ENCODE peak calls at places on chromosomes 2 and 18, in nine cellular contexts. One of them, this sample, is unnamed.

GRCh38 chr2:100767224-100767653 is 52.7 kb upstream of the NPAS2 start:
- DNase-seq in lower lobe of right lung: no peak
- DNase-seq in Peyer's patch: no peak
- DNase-seq in WTC11: no peak
- DNase-seq in HCT116: peak
- DNase-seq in left ventricle myocardium inferior: no peak
- DNase-seq in GM13976: no peak
- DNase-seq in cardiac fibroblast: peak
- DNase-seq in mesothelial cell of epicardium: no peak
- DNase-seq in this sample: no peak

GRCh38 chr2:86216577-86217555 is 17.6 kb downstream of the MRPL35 start:
- DNase-seq in WTC11: no peak
- DNase-seq in Peyer's patch: no peak
- DNase-seq in lower lobe of right lung: no peak
- DNase-seq in GM13976: no peak
- DNase-seq in mesothelial cell of epicardium: no peak
- DNase-seq in cardiac fibroblast: peak
- DNase-seq in HCT116: no peak
- DNase-seq in left ventricle myocardium inferior: no peak
- DNase-seq in this sample: no peak

GRCh38 chr2:201955231-201955630 is 78.4 kb upstream of the FZD7 start:
- DNase-seq in cardiac fibroblast: no peak
- DNase-seq in GM13976: no peak
- DNase-seq in mesothelial cell of epicardium: no peak
- DNase-seq in HCT116: no peak
- DNase-seq in left ventricle myocardium inferior: no peak
- DNase-seq in WTC11: no peak
- DNase-seq in Peyer's patch: no peak
- DNase-seq in lower lobe of right lung: no peak
- DNase-seq in this sample: no peak

GRCh38 chr18:23716516-23716915 is 27.3 kb downstream of the LAMA3 start:
- DNase-seq in lower lobe of right lung: no peak
- DNase-seq in Peyer's patch: no peak
- DNase-seq in GM13976: no peak
- DNase-seq in WTC11: peak
- DNase-seq in left ventricle myocardium inferior: no peak
- DNase-seq in mesothelial cell of epicardium: no peak
- DNase-seq in HCT116: no peak
- DNase-seq in cardiac fibroblast: peak
- DNase-seq in this sample: no peak

GRCh38 chr2:137050949-137051348 is 285.6 kb downstream of the THSD7B start:
- DNase-seq in cardiac fibroblast: no peak
- DNase-seq in left ventricle myocardium inferior: no peak
- DNase-seq in WTC11: no peak
- DNase-seq in Peyer's patch: no peak
- DNase-seq in lower lobe of right lung: no peak
- DNase-seq in HCT116: no peak
- DNase-seq in GM13976: no peak
- DNase-seq in mesothelial cell of epicardium: no peak
- DNase-seq in this sample: no peak

GRCh38 chr2:227509824-227510619 is 38.1 kb downstream of the AGFG1 start:
- DNase-seq in GM13976: no peak
- DNase-seq in lower lobe of right lung: no peak
- DNase-seq in mesothelial cell of epicardium: no peak
- DNase-seq in Peyer's patch: no peak
- DNase-seq in WTC11: no peak
- DNase-seq in cardiac fibroblast: peak
- DNase-seq in left ventricle myocardium inferior: no peak
- DNase-seq in HCT116: peak
- DNase-seq in this sample: no peak

GRCh38 chr2:240398711-240399267 is 36.7 kb upstream of the GPC1 start:
- DNase-seq in HCT116: no peak
- DNase-seq in GM13976: no peak
- DNase-seq in mesothelial cell of epicardium: no peak
- DNase-seq in cardiac fibroblast: no peak
- DNase-seq in left ventricle myocardium inferior: no peak
- DNase-seq in Peyer's patch: no peak
- DNase-seq in WTC11: no peak
- DNase-seq in lower lobe of right lung: peak
- DNase-seq in this sample: peak

GRCh38 chr2:148298201-148298600 is 277.3 kb downstream of the MBD5 start:
- DNase-seq in Peyer's patch: no peak
- DNase-seq in mesothelial cell of epicardium: no peak
- DNase-seq in left ventricle myocardium inferior: no peak
- DNase-seq in lower lobe of right lung: no peak
- DNase-seq in cardiac fibroblast: no peak
- DNase-seq in GM13976: no peak
- DNase-seq in HCT116: no peak
- DNase-seq in WTC11: no peak
- DNase-seq in this sample: no peak

GRCh38 chr2:219709261-219709867 is 81.9 kb downstream of the SLC4A3 start:
- DNase-seq in cardiac fibroblast: no peak
- DNase-seq in left ventricle myocardium inferior: no peak
- DNase-seq in WTC11: no peak
- DNase-seq in lower lobe of right lung: no peak
- DNase-seq in Peyer's patch: no peak
- DNase-seq in mesothelial cell of epicardium: no peak
- DNase-seq in HCT116: no peak
- DNase-seq in GM13976: no peak
- DNase-seq in this sample: no peak

GRCh38 chr18:35861367-35862114 is 110.9 kb upstream of the RMP24 start:
- DNase-seq in GM13976: no peak
- DNase-seq in left ventricle myocardium inferior: peak
- DNase-seq in mesothelial cell of epicardium: no peak
- DNase-seq in HCT116: no peak
- DNase-seq in WTC11: no peak
- DNase-seq in cardiac fibroblast: peak
- DNase-seq in Peyer's patch: no peak
- DNase-seq in lower lobe of right lung: no peak
- DNase-seq in this sample: no peak

GRCh38 chr18:26089247-26090129 is 925 bp downstream of the SS18 start:
- DNase-seq in cardiac fibroblast: peak
- DNase-seq in GM13976: no peak
- DNase-seq in mesothelial cell of epicardium: no peak
- DNase-seq in left ventricle myocardium inferior: no peak
- DNase-seq in Peyer's patch: no peak
- DNase-seq in WTC11: no peak
- DNase-seq in HCT116: no peak
- DNase-seq in lower lobe of right lung: no peak
- DNase-seq in this sample: no peak

GRCh38 chr18:26091047-26091630 is 726 bp upstream of the SS18 start:
- DNase-seq in WTC11: peak
- DNase-seq in lower lobe of right lung: no peak
- DNase-seq in HCT116: peak
- DNase-seq in cardiac fibroblast: no peak
- DNase-seq in Peyer's patch: no peak
- DNase-seq in mesothelial cell of epicardium: no peak
- DNase-seq in GM13976: no peak
- DNase-seq in left ventricle myocardium inferior: peak
- DNase-seq in this sample: peak

GRCh38 chr18:26086959-26087358 is 3.5 kb downstream of the SS18 start:
- DNase-seq in left ventricle myocardium inferior: no peak
- DNase-seq in cardiac fibroblast: no peak
- DNase-seq in lower lobe of right lung: no peak
- DNase-seq in mesothelial cell of epicardium: no peak
- DNase-seq in GM13976: no peak
- DNase-seq in HCT116: no peak
- DNase-seq in WTC11: no peak
- DNase-seq in Peyer's patch: no peak
- DNase-seq in this sample: no peak

GRCh38 chr18:26088482-26088881 is 1.9 kb downstream of the SS18 start:
- DNase-seq in Peyer's patch: no peak
- DNase-seq in left ventricle myocardium inferior: no peak
- DNase-seq in HCT116: no peak
- DNase-seq in cardiac fibroblast: peak
- DNase-seq in lower lobe of right lung: no peak
- DNase-seq in GM13976: no peak
- DNase-seq in WTC11: no peak
- DNase-seq in mesothelial cell of epicardium: no peak
- DNase-seq in this sample: no peak

GRCh38 chr18:26090130-26091046 is at the start of gene SS18:
- DNase-seq in WTC11: peak
- DNase-seq in HCT116: peak
- DNase-seq in cardiac fibroblast: peak
- DNase-seq in mesothelial cell of epicardium: peak
- DNase-seq in GM13976: peak
- DNase-seq in lower lobe of right lung: peak
- DNase-seq in left ventricle myocardium inferior: peak
- DNase-seq in Peyer's patch: peak
- DNase-seq in this sample: peak
- TF ChIP-seq CTCF in WTC11: no peak
- TF ChIP-seq CTCF in HCT116: no peak
- TF ChIP-seq CTCF in cardiac fibroblast: no peak
- TF ChIP-seq CTCF in mesothelial cell of epicardium: no peak
- TF ChIP-seq CTCF in GM13976: no peak
- TF ChIP-seq CTCF in lower lobe of right lung: no peak
- TF ChIP-seq CTCF in left ventricle myocardium inferior: no peak
- TF ChIP-seq CTCF in Peyer's patch: peak
- TF ChIP-seq CTCF in this sample: no peak

GRCh38 chr2:241595600-241596140 is 37.1 kb downstream of the BOK start:
- DNase-seq in lower lobe of right lung: no peak
- DNase-seq in WTC11: peak
- DNase-seq in cardiac fibroblast: no peak
- DNase-seq in Peyer's patch: no peak
- DNase-seq in left ventricle myocardium inferior: no peak
- DNase-seq in GM13976: no peak
- DNase-seq in HCT116: no peak
- DNase-seq in mesothelial cell of epicardium: no peak
- DNase-seq in this sample: no peak
- TF ChIP-seq CTCF in lower lobe of right lung: no peak
- TF ChIP-seq CTCF in WTC11: no peak
- TF ChIP-seq CTCF in cardiac fibroblast: peak
- TF ChIP-seq CTCF in Peyer's patch: no peak
- TF ChIP-seq CTCF in left ventricle myocardium inferior: no peak
- TF ChIP-seq CTCF in GM13976: no peak
- TF ChIP-seq CTCF in HCT116: peak
- TF ChIP-seq CTCF in mesothelial cell of epicardium: peak
- TF ChIP-seq CTCF in this sample: no peak

GRCh38 chr2:195672674-195673073 is 15.6 kb downstream of the SLC39A10 start:
- DNase-seq in mesothelial cell of epicardium: no peak
- DNase-seq in HCT116: no peak
- DNase-seq in lower lobe of right lung: no peak
- DNase-seq in GM13976: no peak
- DNase-seq in left ventricle myocardium inferior: no peak
- DNase-seq in WTC11: no peak
- DNase-seq in Peyer's patch: no peak
- DNase-seq in cardiac fibroblast: no peak
- DNase-seq in this sample: no peak
- TF ChIP-seq CTCF in mesothelial cell of epicardium: no peak
- TF ChIP-seq CTCF in HCT116: peak
- TF ChIP-seq CTCF in lower lobe of right lung: no peak
- TF ChIP-seq CTCF in GM13976: no peak
- TF ChIP-seq CTCF in left ventricle myocardium inferior: no peak
- TF ChIP-seq CTCF in WTC11: peak
- TF ChIP-seq CTCF in Peyer's patch: peak
- TF ChIP-seq CTCF in cardiac fibroblast: no peak
- TF ChIP-seq CTCF in this sample: no peak

DNA sequence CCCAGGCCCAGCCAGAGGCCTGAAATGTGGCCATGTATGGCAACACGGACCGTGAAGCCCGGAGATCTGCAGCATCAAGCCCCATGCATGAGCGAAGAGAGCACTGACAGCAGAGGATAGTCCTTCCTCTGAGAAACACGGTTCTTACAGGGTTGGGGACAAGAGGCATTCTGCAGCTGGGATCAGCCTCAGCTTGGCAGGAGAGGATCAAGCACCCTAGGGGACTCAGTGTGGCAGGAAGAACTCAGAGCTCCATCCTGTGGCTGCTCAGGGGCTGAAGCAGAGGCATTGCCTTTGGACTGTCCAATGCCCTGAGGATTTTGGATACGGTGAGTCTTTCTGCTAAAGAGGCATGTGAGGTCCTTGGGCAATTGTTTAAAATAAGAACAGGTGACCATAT is 368.7 kb downstream of the ZNF516 start:
- DNase-seq in Peyer's patch: no peak
- DNase-seq in HCT116: no peak
- DNase-seq in cardiac fibroblast: no peak
- DNase-seq in left ventricle myocardium inferior: peak
- DNase-seq in mesothelial cell of epicardium: no peak
- DNase-seq in lower lobe of right lung: no peak
- DNase-seq in GM13976: no peak
- DNase-seq in WTC11: peak
- DNase-seq in this sample: no peak
- TF ChIP-seq CTCF in Peyer's patch: no peak
- TF ChIP-seq CTCF in HCT116: peak
- TF ChIP-seq CTCF in cardiac fibroblast: no peak
- TF ChIP-seq CTCF in left ventricle myocardium inferior: peak
- TF ChIP-seq CTCF in mesothelial cell of epicardium: no peak
- TF ChIP-seq CTCF in lower lobe of right lung: peak
- TF ChIP-seq CTCF in GM13976: no peak
- TF ChIP-seq CTCF in WTC11: no peak
- TF ChIP-seq CTCF in this sample: no peak

GRCh38 chr18:43622024-43622423 is 344.7 kb upstream of the SYT4 start:
- DNase-seq in HCT116: no peak
- DNase-seq in GM13976: no peak
- DNase-seq in mesothelial cell of epicardium: no peak
- DNase-seq in lower lobe of right lung: no peak
- DNase-seq in left ventricle myocardium inferior: no peak
- DNase-seq in Peyer's patch: no peak
- DNase-seq in WTC11: no peak
- DNase-seq in cardiac fibroblast: no peak
- DNase-seq in this sample: no peak

GRCh38 chr18:43625582-43625981 is 348.3 kb upstream of the SYT4 start:
- DNase-seq in GM13976: no peak
- DNase-seq in left ventricle myocardium inferior: no peak
- DNase-seq in lower lobe of right lung: no peak
- DNase-seq in Peyer's patch: no peak
- DNase-seq in cardiac fibroblast: no peak
- DNase-seq in mesothelial cell of epicardium: no peak
- DNase-seq in WTC11: no peak
- DNase-seq in HCT116: no peak
- DNase-seq in this sample: no peak

GRCh38 chr18:43620936-43621335 is 343.6 kb upstream of the SYT4 start:
- DNase-seq in Peyer's patch: no peak
- DNase-seq in GM13976: peak
- DNase-seq in mesothelial cell of epicardium: no peak
- DNase-seq in HCT116: no peak
- DNase-seq in lower lobe of right lung: no peak
- DNase-seq in WTC11: no peak
- DNase-seq in left ventricle myocardium inferior: no peak
- DNase-seq in cardiac fibroblast: peak
- DNase-seq in this sample: no peak
- TF ChIP-seq CTCF in Peyer's patch: peak
- TF ChIP-seq CTCF in GM13976: peak
- TF ChIP-seq CTCF in mesothelial cell of epicardium: peak
- TF ChIP-seq CTCF in HCT116: peak
- TF ChIP-seq CTCF in lower lobe of right lung: peak
- TF ChIP-seq CTCF in WTC11: peak
- TF ChIP-seq CTCF in left ventricle myocardium inferior: peak
- TF ChIP-seq CTCF in cardiac fibroblast: peak
- TF ChIP-seq CTCF in this sample: peak

GRCh38 chr2:237438082-237438925 is 24.3 kb upstream of the COL6A3 start:
- DNase-seq in lower lobe of right lung: no peak
- DNase-seq in mesothelial cell of epicardium: no peak
- DNase-seq in Peyer's patch: no peak
- DNase-seq in left ventricle myocardium inferior: no peak
- DNase-seq in WTC11: peak
- DNase-seq in HCT116: no peak
- DNase-seq in GM13976: no peak
- DNase-seq in cardiac fibroblast: no peak
- DNase-seq in this sample: no peak
- TF ChIP-seq CTCF in lower lobe of right lung: no peak
- TF ChIP-seq CTCF in mesothelial cell of epicardium: no peak
- TF ChIP-seq CTCF in Peyer's patch: peak
- TF ChIP-seq CTCF in left ventricle myocardium inferior: no peak
- TF ChIP-seq CTCF in WTC11: no peak
- TF ChIP-seq CTCF in HCT116: no peak
- TF ChIP-seq CTCF in GM13976: no peak
- TF ChIP-seq CTCF in cardiac fibroblast: peak
- TF ChIP-seq CTCF in this sample: no peak

This sample was measured in left lung.